ENCODE peak calls at places on chromosomes 1 and 21, in four cellular contexts. S is caudate nucleus; P is activated CD4-positive, alpha-beta T cell treated with anti-CD3 and anti-CD28 coated beads for 4 hours; A is nucleus accumbens. V is an unnamed sample.

GRCh38 chr1:6582370-6582769 is 2.6 kb downstream of the ZBTB48 start:
- DNase-seq in S (no peak), P (no peak), A (no peak), V (no peak)

GRCh38 chr1:53890522-53890941 is 935 bp upstream of the YIPF1 start:
- DNase-seq in S (no peak), P (no peak), A (no peak), V (no peak)

GRCh38 chr1:60825593-60825992 is 256.8 kb upstream of the NFIA start:
- DNase-seq in S (no peak), P (no peak), A (no peak), V (no peak)

GRCh38 chr1:15213333-15213732 is 33.7 kb upstream of the FHAD1 start:
- DNase-seq in S (no peak), P (no peak), A (no peak), V (no peak)

GRCh38 chr1:180923024-180923841 is 10.5 kb downstream of the KIAA1614 start:
- DNase-seq in S (no peak), P (no peak), A (no peak), V (no peak)

GRCh38 chr1:91541918-91542533 is 41.4 kb downstream of the CDC7 start:
- DNase-seq in S (no peak), P (no peak), A (no peak), V (no peak)

GRCh38 chr1:203082571-203083462 is 3.0 kb downstream of the MYOG start:
- DNase-seq in S (no peak), P (no peak), A (no peak), V (no peak)

GRCh38 chr1:220726634-220727033 is 21.5 kb upstream of the MTARC2 start:
- DNase-seq in S (no peak), P (no peak), A (no peak), V (no peak)

GRCh38 chr1:109769335-109770078 is 5.8 kb upstream of the EPS8L3 start:
- DNase-seq in S (no peak), P (no peak), A (no peak), V (no peak)

GRCh38 chr21:34179204-34179935 is 106.0 kb downstream of the MRPS6 start:
- DNase-seq in S (no peak), P (no peak), A (no peak), V (no peak)

GRCh38 chr1:164739189-164739588 is 180.2 kb downstream of the PBX1 start:
- DNase-seq in S (no peak), P (no peak), A (no peak), V (no peak)

GRCh38 chr1:95534985-95535384 is 301.0 kb downstream of the RWDD3 start:
- DNase-seq in S (no peak), P (no peak), A (no peak), V (no peak)

GRCh38 chr21:37072988-37073416 is at the start of the genes PIGP and TTC3:
- DNase-seq in S (peak), P (peak), A (peak), V (peak)

GRCh38 chr1:66364578-66365391 is 169.2 kb upstream of the SGIP1 start:
- DNase-seq in S (no peak), P (no peak), A (no peak), V (no peak)

GRCh38 chr1:67795179-67795916 is 37.9 kb downstream of the GNG12 start:
- DNase-seq in S (no peak), P (no peak), A (no peak), V (no peak)

GRCh38 chr1:222750651-222751050 is 13.6 kb downstream of the FAM177B start:
- DNase-seq in S (no peak), P (no peak), A (no peak), V (no peak)

GRCh38 chr1:102852583-102852982 is 255.7 kb downstream of the COL11A1 start:
- DNase-seq in S (no peak), P (no peak), A (no peak), V (no peak)

GRCh38 chr1:72122099-72122893 is 160.0 kb downstream of the NEGR1 start:
- DNase-seq in S (no peak), P (no peak), A (no peak), V (no peak)

GRCh38 chr1:108852541-108852940 is 4.4 kb downstream of the AKNAD1 start:
- DNase-seq in S (no peak), P (no peak), A (no peak), V (no peak)

GRCh38 chr1:91582431-91582921 is 81.8 kb downstream of the CDC7 start:
- DNase-seq in S (no peak), P (no peak), A (no peak), V (no peak)

GRCh38 chr1:247222840-247223239 is 33.0 kb upstream of the VN1R5 start:
- DNase-seq in S (no peak), P (no peak), A (no peak), V (no peak)

GRCh38 chr1:186865253-186865652 is 36.5 kb downstream of the PLA2G4A start:
- DNase-seq in S (no peak), P (no peak), A (no peak), V (no peak)

GRCh38 chr1:114756949-114757454 is 782 bp downstream of the CSDE1 start:
- DNase-seq in S (no peak), P (no peak), A (no peak), V (peak)

GRCh38 chr1:12386130-12386529 is 156.3 kb downstream of the VPS13D start:
- DNase-seq in S (no peak), P (peak), A (no peak), V (no peak)

GRCh38 chr1:58570094-58570493 is 7.0 kb downstream of the TACSTD2 start:
- DNase-seq in S (no peak), P (no peak), A (no peak), V (no peak)

GRCh38 chr1:96306809-96307208 is 414.8 kb upstream of the PTBP2 start:
- DNase-seq in S (no peak), P (no peak), A (no peak), V (no peak)

GRCh38 chr1:112297536-112297935 is 98.5 kb upstream of the CTTNBP2NL start:
- DNase-seq in S (no peak), P (no peak), A (no peak), V (no peak)

GRCh38 chr1:57186455-57186854 is 220.6 kb upstream of the C8B start:
- DNase-seq in S (no peak), P (no peak), A (no peak), V (no peak)

GRCh38 chr1:25815208-25816111 is 4.3 kb upstream of the MTFR1L start:
- DNase-seq in S (no peak), P (no peak), A (no peak), V (no peak)

GRCh38 chr1:173555651-173556305 is 47.1 kb downstream of the SLC9C2 start:
- DNase-seq in S (no peak), P (no peak), A (no peak), V (no peak)

GRCh38 chr1:58717979-58718378 is 18.1 kb upstream of the MYSM1 start:
- DNase-seq in S (no peak), P (no peak), A (no peak), V (peak)

GRCh38 chr1:33586111-33586510 is 113.7 kb downstream of the ZSCAN20 start:
- DNase-seq in S (no peak), P (no peak), A (no peak), V (no peak)

GRCh38 chr1:243313635-243314536 is 58.0 kb downstream of the SDCCAG8 start:
- DNase-seq in S (no peak), P (no peak), A (no peak), V (no peak)

GRCh38 chr21:45698493-45698947 is 55.0 kb downstream of the PCBP3 start:
- DNase-seq in S (no peak), P (peak), A (no peak), V (no peak)

GRCh38 chr1:211697356-211697755 is 21.9 kb upstream of the NEK2 start:
- DNase-seq in S (no peak), P (no peak), A (no peak), V (no peak)

GRCh38 chr1:11331036-11331765 is 58.2 kb downstream of the UBIAD1 start:
- DNase-seq in S (no peak), P (no peak), A (no peak), V (no peak)

V was measured in activated T-helper 1 cell treated with anti-CD3 and anti-CD28 coated beads, Interleukin-12 subunit alpha, Interleukin-12 subunit beta, Interleukin-2, Interleukin-4 antibody, amounts not matched to agents 30 ng/mL and 10 ng/mL and 1 ng/mL, durations not matched to agents 14 hours and 24 hours and 36 hours.